ENCODE peak calls at places on chromosomes 7 and 10, in four cellular contexts. L, Z, E and Y are unnamed samples.

GRCh38 chr7:5382281-5383041 is 41.2 kb downstream of the TNRC18 start:
- DNase-seq in L (peak), Z (no peak), E (peak), Y (no peak)

GRCh38 chr7:126606331-126606730 is 646.4 kb downstream of the GRM8 start:
- DNase-seq in L (no peak), Z (no peak), E (no peak), Y (no peak)

GRCh38 chr7:55532150-55532917 is 40.0 kb downstream of the VOPP1 start:
- DNase-seq in L (no peak), Z (no peak), E (no peak), Y (no peak)

GRCh38 chr7:50270531-50271018 is 33.9 kb upstream of the IKZF1 start:
- DNase-seq in L (no peak), Z (no peak), E (no peak), Y (no peak)

GRCh38 chr10:64708920-64709681 is 1187.9 kb downstream of the REEP3 start:
- DNase-seq in L (no peak), Z (no peak), E (no peak), Y (no peak)

GRCh38 chr7:81161459-81162075 is 242.7 kb upstream of the SEMA3C start:
- DNase-seq in L (peak), Z (no peak), E (no peak), Y (no peak)

GRCh38 chr10:98414932-98415709 is at the start of gene PYROXD2:
- DNase-seq in L (peak), Z (peak), E (peak), Y (no peak)

GRCh38 chr10:77027141-77027540 is 610.5 kb downstream of the KCNMA1 start:
- DNase-seq in L (no peak), Z (no peak), E (no peak), Y (no peak)

GRCh38 chr7:88147949-88148348 is 71.9 kb downstream of the SRI start:
- DNase-seq in L (no peak), Z (no peak), E (no peak), Y (no peak)

GRCh38 chr7:128841961-128842673 is 11.9 kb downstream of the FLNC start:
- DNase-seq in L (no peak), Z (peak), E (no peak), Y (no peak)

GRCh38 chr10:33126118-33126517 is 168.1 kb upstream of the ITGB1 start:
- DNase-seq in L (no peak), Z (peak), E (no peak), Y (peak)